ENCODE peak calls at places on chromosome 15, in eight cellular contexts. One of them, this sample, is unnamed. For H3K4me1, the result is how much of the 10 kb centered on the place peaks cover.

GRCh38 chr15:23823508-23823907 is 136.4 kb upstream of the NDN start:
- DNase-seq in right lobe of liver: no peak
- DNase-seq in body of pancreas: no peak
- DNase-seq in Peyer's patch: no peak
- DNase-seq in heart left ventricle: no peak
- DNase-seq in uterus: no peak
- DNase-seq in gastrocnemius medialis: no peak
- DNase-seq in ovary: no peak
- DNase-seq in this sample: no peak

GRCh38 chr15:66050264-66050663 is 181.0 kb downstream of the RAB11A start:
- DNase-seq in uterus: no peak
- DNase-seq in right lobe of liver: no peak
- DNase-seq in ovary: no peak
- DNase-seq in Peyer's patch: no peak
- DNase-seq in heart left ventricle: no peak
- DNase-seq in gastrocnemius medialis: no peak
- DNase-seq in body of pancreas: no peak
- DNase-seq in this sample: no peak

GRCh38 chr15:45549831-45550230 is 27.3 kb upstream of the SLC30A4 start:
- DNase-seq in Peyer's patch: no peak
- DNase-seq in heart left ventricle: no peak
- DNase-seq in body of pancreas: no peak
- DNase-seq in gastrocnemius medialis: no peak
- DNase-seq in uterus: no peak
- DNase-seq in right lobe of liver: no peak
- DNase-seq in ovary: no peak
- DNase-seq in this sample: no peak

GRCh38 chr15:89114974-89115373 is 26.7 kb downstream of the ABHD2 start:
- DNase-seq in body of pancreas: peak
- DNase-seq in uterus: peak
- DNase-seq in right lobe of liver: no peak
- DNase-seq in heart left ventricle: no peak
- DNase-seq in gastrocnemius medialis: no peak
- DNase-seq in Peyer's patch: no peak
- DNase-seq in ovary: no peak
- DNase-seq in this sample: no peak

GRCh38 chr15:71094137-71094536 is 21.1 kb upstream of the THSD4 start:
- DNase-seq in uterus: no peak
- DNase-seq in Peyer's patch: no peak
- DNase-seq in body of pancreas: no peak
- DNase-seq in ovary: no peak
- DNase-seq in gastrocnemius medialis: no peak
- DNase-seq in heart left ventricle: no peak
- DNase-seq in right lobe of liver: no peak
- DNase-seq in this sample: peak

GRCh38 chr15:70892002-70892911 is at the start of the genes LRRC49 and THAP10:
- DNase-seq in Peyer's patch: peak
- DNase-seq in gastrocnemius medialis: peak
- DNase-seq in ovary: peak
- DNase-seq in uterus: peak
- DNase-seq in body of pancreas: peak
- DNase-seq in right lobe of liver: peak
- DNase-seq in heart left ventricle: peak
- DNase-seq in this sample: peak

GRCh38 chr15:90934256-90934948 is 683 bp upstream of the UNC45A start:
- DNase-seq in Peyer's patch: peak
- DNase-seq in body of pancreas: peak
- DNase-seq in gastrocnemius medialis: peak
- DNase-seq in uterus: peak
- DNase-seq in right lobe of liver: peak
- DNase-seq in heart left ventricle: peak
- DNase-seq in ovary: peak
- DNase-seq in this sample: peak

GRCh38 chr15:35078221-35078915 is 6.7 kb downstream of the NANOGP8 start:
- DNase-seq in heart left ventricle: no peak
- DNase-seq in gastrocnemius medialis: no peak
- DNase-seq in uterus: peak
- DNase-seq in ovary: no peak
- DNase-seq in right lobe of liver: no peak
- DNase-seq in body of pancreas: peak
- DNase-seq in Peyer's patch: no peak
- DNase-seq in this sample: no peak

GRCh38 chr15:96804754-96805153 is 474.3 kb downstream of the NR2F2 start:
- DNase-seq in ovary: no peak
- DNase-seq in uterus: no peak
- DNase-seq in heart left ventricle: no peak
- DNase-seq in right lobe of liver: no peak
- DNase-seq in Peyer's patch: no peak
- DNase-seq in gastrocnemius medialis: no peak
- DNase-seq in body of pancreas: no peak
- DNase-seq in this sample: no peak

GRCh38 chr15:78034495-78035191 is 42.9 kb downstream of the TBC1D2B start:
- DNase-seq in uterus: no peak
- DNase-seq in right lobe of liver: no peak
- DNase-seq in ovary: no peak
- DNase-seq in Peyer's patch: peak
- DNase-seq in body of pancreas: peak
- DNase-seq in gastrocnemius medialis: no peak
- DNase-seq in heart left ventricle: no peak
- DNase-seq in this sample: no peak

GRCh38 chr15:75123395-75123794 is 78.3 kb upstream of the C15orf39 start:
- DNase-seq in Peyer's patch: no peak
- DNase-seq in heart left ventricle: no peak
- DNase-seq in ovary: no peak
- DNase-seq in uterus: no peak
- DNase-seq in body of pancreas: no peak
- DNase-seq in gastrocnemius medialis: no peak
- DNase-seq in right lobe of liver: no peak
- DNase-seq in this sample: no peak

GRCh38 chr15:101455291-101455916 is 34.1 kb downstream of the PCSK6 start:
- DNase-seq in right lobe of liver: peak
- DNase-seq in Peyer's patch: no peak
- DNase-seq in heart left ventricle: peak
- DNase-seq in gastrocnemius medialis: peak
- DNase-seq in uterus: no peak
- DNase-seq in ovary: no peak
- DNase-seq in body of pancreas: no peak
- DNase-seq in this sample: no peak

GRCh38 chr15:36323607-36324006 is 255.8 kb upstream of the CDIN1 start:
- DNase-seq in heart left ventricle: no peak
- DNase-seq in right lobe of liver: no peak
- DNase-seq in Peyer's patch: no peak
- DNase-seq in ovary: no peak
- DNase-seq in uterus: no peak
- DNase-seq in gastrocnemius medialis: no peak
- DNase-seq in body of pancreas: no peak
- DNase-seq in this sample: no peak

GRCh38 chr15:63049747-63050439 is 7.3 kb downstream of the TPM1 start:
- DNase-seq in gastrocnemius medialis: no peak
- DNase-seq in ovary: no peak
- DNase-seq in heart left ventricle: no peak
- DNase-seq in right lobe of liver: no peak
- DNase-seq in body of pancreas: no peak
- DNase-seq in uterus: no peak
- DNase-seq in Peyer's patch: no peak
- DNase-seq in this sample: no peak

GRCh38 chr15:63048986-63049665 is 6.6 kb downstream of the TPM1 start:
- DNase-seq in gastrocnemius medialis: no peak
- DNase-seq in Peyer's patch: peak
- DNase-seq in heart left ventricle: peak
- DNase-seq in body of pancreas: peak
- DNase-seq in ovary: peak
- DNase-seq in right lobe of liver: peak
- DNase-seq in uterus: peak
- DNase-seq in this sample: no peak

GRCh38 chr15:63047792-63048114 is 5.2 kb downstream of the TPM1 start:
- DNase-seq in Peyer's patch: no peak
- DNase-seq in gastrocnemius medialis: no peak
- DNase-seq in ovary: no peak
- DNase-seq in body of pancreas: no peak
- DNase-seq in uterus: no peak
- DNase-seq in right lobe of liver: no peak
- DNase-seq in heart left ventricle: no peak
- DNase-seq in this sample: no peak

GRCh38 chr15:63046927-63047760 is 4.6 kb downstream of the TPM1 start:
- DNase-seq in heart left ventricle: no peak
- DNase-seq in ovary: no peak
- DNase-seq in right lobe of liver: no peak
- DNase-seq in Peyer's patch: no peak
- DNase-seq in uterus: no peak
- DNase-seq in body of pancreas: no peak
- DNase-seq in gastrocnemius medialis: no peak
- DNase-seq in this sample: no peak

GRCh38 chr15:63048115-63048985 is 5.8 kb downstream of the TPM1 start:
- DNase-seq in right lobe of liver: peak
- DNase-seq in ovary: peak
- DNase-seq in heart left ventricle: peak
- DNase-seq in uterus: peak
- DNase-seq in gastrocnemius medialis: peak
- DNase-seq in body of pancreas: peak
- DNase-seq in Peyer's patch: peak
- DNase-seq in this sample: peak
- TF ChIP-seq POLR2A in right lobe of liver: peak
- TF ChIP-seq POLR2A in ovary: peak
- TF ChIP-seq POLR2A in heart left ventricle: peak
- TF ChIP-seq POLR2A in uterus: peak
- TF ChIP-seq POLR2A in gastrocnemius medialis: peak
- TF ChIP-seq POLR2A in body of pancreas: peak
- TF ChIP-seq POLR2A in Peyer's patch: peak
- TF ChIP-seq POLR2A in this sample: peak

DNA sequence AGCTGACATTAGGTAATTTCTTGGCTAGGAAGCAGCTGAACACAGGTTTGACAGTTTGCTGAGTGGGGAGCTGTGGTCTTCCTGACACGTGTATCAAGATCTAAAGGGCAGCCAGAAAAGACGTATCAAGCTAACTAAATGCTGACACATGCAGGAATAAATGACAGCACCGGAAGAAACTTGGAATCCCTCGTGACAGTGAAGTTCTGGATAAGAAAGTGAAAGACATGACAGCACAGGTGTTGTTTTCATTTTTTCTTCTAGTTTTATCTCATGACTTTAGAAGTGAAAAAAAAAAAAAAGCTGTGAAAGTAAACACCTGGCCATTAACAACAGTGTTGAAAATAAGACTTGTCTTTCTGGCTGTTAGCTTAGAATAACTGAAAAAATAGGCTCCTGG is 48.7 kb downstream of the FGF7 start:
- DNase-seq in right lobe of liver: no peak
- DNase-seq in ovary: no peak
- DNase-seq in Peyer's patch: no peak
- DNase-seq in body of pancreas: peak
- DNase-seq in heart left ventricle: no peak
- DNase-seq in gastrocnemius medialis: no peak
- DNase-seq in uterus: no peak
- DNase-seq in this sample: no peak
- H3K4me3 ChIP-seq in right lobe of liver: no peak
- H3K4me3 ChIP-seq in ovary: no peak
- H3K4me3 ChIP-seq in Peyer's patch: no peak
- H3K4me3 ChIP-seq in body of pancreas: no peak
- H3K4me3 ChIP-seq in heart left ventricle: no peak
- H3K4me3 ChIP-seq in gastrocnemius medialis: no peak
- H3K4me3 ChIP-seq in uterus: no peak
- H3K4me3 ChIP-seq in this sample: no peak

DNA sequence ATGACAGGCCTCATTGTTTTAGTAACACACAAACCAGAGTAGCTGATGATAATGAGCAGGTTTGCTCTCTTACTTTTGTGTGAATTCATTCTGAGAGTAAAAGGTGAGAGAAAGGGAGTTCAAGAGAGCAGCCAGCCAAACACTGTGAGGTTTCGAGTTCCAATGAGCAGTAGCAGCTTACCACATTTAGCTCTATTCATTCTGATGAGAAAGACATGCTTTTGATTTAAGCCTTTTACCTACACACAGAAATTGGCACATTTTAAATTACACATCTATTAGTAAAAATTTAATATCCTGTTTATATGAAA is 28.0 kb downstream of the GLDN start:
- DNase-seq in ovary: no peak
- DNase-seq in Peyer's patch: no peak
- DNase-seq in body of pancreas: no peak
- DNase-seq in gastrocnemius medialis: no peak
- DNase-seq in right lobe of liver: no peak
- DNase-seq in heart left ventricle: no peak
- DNase-seq in uterus: no peak
- DNase-seq in this sample: no peak
- H3K4me1 ChIP-seq in ovary: under half
- H3K4me1 ChIP-seq in Peyer's patch: under half
- H3K4me1 ChIP-seq in body of pancreas: under half
- H3K4me1 ChIP-seq in gastrocnemius medialis: under half
- H3K4me1 ChIP-seq in right lobe of liver: under half
- H3K4me1 ChIP-seq in heart left ventricle: under half
- H3K4me1 ChIP-seq in uterus: under half
- H3K4me1 ChIP-seq in this sample: under half

GRCh38 chr15:69760890-69761568 is 308.4 kb downstream of the RPLP1 start:
- DNase-seq in Peyer's patch: peak
- DNase-seq in right lobe of liver: no peak
- DNase-seq in uterus: peak
- DNase-seq in heart left ventricle: peak
- DNase-seq in body of pancreas: peak
- DNase-seq in ovary: peak
- DNase-seq in gastrocnemius medialis: peak
- DNase-seq in this sample: peak
- TF ChIP-seq POLR2A in Peyer's patch: no peak
- TF ChIP-seq POLR2A in right lobe of liver: no peak
- TF ChIP-seq POLR2A in uterus: no peak
- TF ChIP-seq POLR2A in heart left ventricle: no peak
- TF ChIP-seq POLR2A in body of pancreas: no peak
- TF ChIP-seq POLR2A in ovary: no peak
- TF ChIP-seq POLR2A in gastrocnemius medialis: no peak
- TF ChIP-seq POLR2A in this sample: no peak

DNA sequence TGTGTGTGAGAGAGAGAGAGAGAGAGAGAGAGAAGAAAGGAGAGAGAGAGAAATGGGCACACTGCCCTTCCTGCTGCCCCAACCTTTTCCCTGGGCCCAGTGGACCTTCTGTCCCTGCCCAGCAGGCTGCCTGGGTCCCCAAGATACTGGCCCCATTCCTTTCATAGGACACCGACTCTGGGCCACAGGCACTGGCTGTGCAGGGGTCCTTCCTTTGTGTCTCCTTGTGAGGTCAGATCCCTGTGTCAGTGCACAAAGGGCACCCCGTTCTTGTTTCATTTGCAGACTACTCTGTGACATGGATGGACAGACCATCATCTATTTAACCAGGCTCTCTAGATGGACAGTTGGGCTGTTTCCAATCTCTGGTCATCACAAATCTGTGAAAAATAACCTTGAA is 21.3 kb upstream of the KLF13 start:
- DNase-seq in Peyer's patch: no peak
- DNase-seq in heart left ventricle: peak
- DNase-seq in body of pancreas: no peak
- DNase-seq in right lobe of liver: no peak
- DNase-seq in ovary: no peak
- DNase-seq in gastrocnemius medialis: no peak
- DNase-seq in uterus: no peak
- DNase-seq in this sample: peak
- H3K4me3 ChIP-seq in Peyer's patch: no peak
- H3K4me3 ChIP-seq in heart left ventricle: no peak
- H3K4me3 ChIP-seq in body of pancreas: no peak
- H3K4me3 ChIP-seq in right lobe of liver: no peak
- H3K4me3 ChIP-seq in ovary: no peak
- H3K4me3 ChIP-seq in gastrocnemius medialis: no peak
- H3K4me3 ChIP-seq in uterus: no peak
- H3K4me3 ChIP-seq in this sample: no peak